ENCODE peak calls at places on chromosomes 5 and 9, in four cellular contexts. Q, Z, M and P are unnamed samples.
A peak's percentile ranks its signal among the peaks of the same experiment; 100 is the strongest.

GRCh38 chr5:122743231-122743630 is 31.6 kb upstream of the SNX2 start:
- DNase-seq in M (no peak), Z (no peak), Q (no peak), P (no peak)

GRCh38 chr5:142540774-142541466 is 145.0 kb downstream of the FGF1 start:
- DNase-seq in Z (no peak), M (no peak), Q (no peak), P (no peak)

GRCh38 chr9:116432051-116432450 is 255.1 kb upstream of the TRIM32 start:
- DNase-seq in M (no peak), Z (no peak), Q (no peak), P (no peak)

GRCh38 chr5:135373747-135374515 is 25.1 kb downstream of the MACROH2A1 start:
- DNase-seq in Z (peak; percentile 21), Q (no peak), M (no peak), P (no peak)

GRCh38 chr9:126796758-126797157 is 8.1 kb upstream of the ZBTB43 start:
- DNase-seq in M (no peak), Z (peak; percentile 17), Q (peak; percentile 17), P (no peak)

GRCh38 chr9:113446323-113446740 is 17.2 kb upstream of the RGS3 start:
- DNase-seq in Z (peak; percentile 47), Q (peak; percentile 31), M (peak; percentile 25), P (peak; percentile 52)

GRCh38 chr5:135645336-135645735 is 66.5 kb upstream of the CXCL14 start:
- DNase-seq in M (no peak), Z (no peak), Q (no peak), P (no peak)

GRCh38 chr5:150410524-150411244 is 2.0 kb downstream of the CD74 start:
- DNase-seq in Z (peak; percentile 59), M (peak; percentile 71), Q (no peak), P (peak; percentile 76)

GRCh38 chr9:76162109-76162730 is 232.0 kb downstream of the RFK start:
- DNase-seq in Z (no peak), M (no peak), Q (no peak), P (no peak)

GRCh38 chr5:177336603-177337494 is 14.6 kb downstream of the LMAN2 start:
- DNase-seq in M (no peak), Q (no peak), Z (no peak), P (no peak)

GRCh38 chr5:180910182-180910581 is 11.2 kb downstream of the BTNL8 start:
- DNase-seq in Z (no peak), Q (no peak), M (no peak), P (no peak)

GRCh38 chr5:135310328-135310989 is 88.6 kb downstream of the MACROH2A1 start:
- DNase-seq in Q (no peak), Z (no peak), M (no peak), P (no peak)

GRCh38 chr9:14674630-14675029 is 18.6 kb downstream of the ZDHHC21 start:
- DNase-seq in Q (no peak), M (no peak), Z (no peak), P (no peak)

GRCh38 chr5:1374680-1375055 is 29.8 kb upstream of the CLPTM1L start:
- DNase-seq in M (no peak), Z (no peak), Q (no peak), P (no peak)

GRCh38 chr9:108761530-108762347 is 94.0 kb downstream of the ACTL7B start:
- DNase-seq in Q (peak; percentile 81), Z (peak; percentile 47), M (no peak), P (peak; percentile 50)

GRCh38 chr5:126477681-126478117 is 54.5 kb downstream of the GRAMD2B start:
- DNase-seq in M (no peak), Q (no peak), Z (no peak), P (no peak)

GRCh38 chr5:108415726-108416125 is 33.8 kb upstream of the FBXL17 start:
- DNase-seq in Z (no peak), M (no peak), Q (no peak), P (no peak)

GRCh38 chr5:159817262-159818029 is 98.8 kb upstream of the ADRA1B start:
- DNase-seq in M (no peak), Z (no peak), Q (no peak), P (no peak)

GRCh38 chr5:151087475-151087874 is 6.6 kb upstream of the TNIP1 start:
- DNase-seq in Z (no peak), Q (no peak), M (no peak), P (no peak)

GRCh38 chr9:69391487-69391886 is 66.5 kb downstream of the ENTREP1 start:
- DNase-seq in M (no peak), Q (no peak), Z (no peak), P (no peak)

GRCh38 chr5:134989291-134989830 is 21.7 kb downstream of the CATSPER3 start:
- DNase-seq in M (no peak), Z (no peak), Q (no peak), P (no peak)

GRCh38 chr5:54254482-54255198 is 55.7 kb downstream of the ARL15 start:
- DNase-seq in M (no peak), Z (peak; percentile 6), Q (no peak), P (no peak)

GRCh38 chr5:161686149-161686548 is 628 bp downstream of the GABRA6 start:
- DNase-seq in Z (no peak), M (no peak), Q (no peak), P (no peak)

GRCh38 chr9:79664375-79664825 is 92.6 kb downstream of the TLE4 start:
- DNase-seq in Q (no peak), M (no peak), Z (no peak), P (no peak)

GRCh38 chr5:1471997-1472963 is 27.0 kb upstream of the SLC6A3 start:
- DNase-seq in Q (no peak), M (no peak), Z (no peak), P (no peak)

GRCh38 chr5:131396015-131396414 is 132.2 kb downstream of the CDC42SE2 start:
- DNase-seq in Q (no peak), M (no peak), Z (no peak), P (no peak)

GRCh38 chr9:97781902-97782301 is 71.1 kb upstream of the FOXE1 start:
- DNase-seq in Z (no peak), Q (no peak), M (no peak), P (no peak)

GRCh38 chr5:140551872-140552271 is 4.4 kb downstream of the EIF4EBP3 start:
- DNase-seq in Q (no peak), Z (no peak), M (no peak), P (no peak)

GRCh38 chr9:133048595-133048994 is 13.2 kb upstream of the CEL start:
- DNase-seq in M (no peak), Z (no peak), Q (peak; percentile 63), P (peak; percentile 35)

GRCh38 chr9:18163146-18163545 is 310.8 kb upstream of the ADAMTSL1 start:
- DNase-seq in Q (no peak), M (no peak), Z (no peak), P (no peak)

GRCh38 chr5:53902524-53902923 is 342.1 kb downstream of the NDUFS4 start:
- DNase-seq in Z (no peak), Q (no peak), M (no peak), P (no peak)

DNA sequence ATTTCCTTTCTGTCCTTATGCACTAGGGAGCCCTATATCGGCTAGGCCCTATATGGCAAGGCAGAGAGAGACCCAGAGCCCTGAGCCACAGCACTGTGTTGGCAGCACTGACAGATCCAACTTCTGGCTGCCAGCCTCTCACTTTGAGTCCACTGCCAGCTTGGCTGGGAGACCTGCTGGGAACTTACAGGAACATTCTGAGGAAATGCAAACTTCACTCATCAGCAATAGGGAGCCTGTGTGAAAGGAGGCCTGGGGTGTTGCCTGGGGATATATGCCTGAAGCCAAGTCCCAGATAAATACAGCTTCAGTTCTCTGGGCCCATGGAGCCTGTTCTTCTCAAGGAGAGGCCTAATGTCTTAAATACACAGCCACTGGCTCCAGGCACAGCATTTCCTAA is 78.0 kb downstream of the ADRB2 start:
- DNase-seq in Q (no peak), M (no peak), Z (no peak), P (no peak)
- TF ChIP-seq CHD4 in Q (no peak), M (no peak), Z (no peak), P (no peak)

GRCh38 chr9:37269221-37269620 is 148.8 kb downstream of the ZCCHC7 start:
- DNase-seq in Q (no peak), M (no peak), Z (no peak), P (no peak)
- TF ChIP-seq KDM1A in Q (no peak), M (no peak), Z (no peak), P (no peak)

GRCh38 chr5:111507276-111507675 is 5.1 kb downstream of the STARD4 start:
- DNase-seq in Z (no peak), Q (no peak), M (no peak), P (no peak)
- TF ChIP-seq CHD4 in Z (no peak), Q (no peak), M (no peak), P (no peak)

GRCh38 chr5:132747693-132748440 is 641 bp downstream of the CCNI2 start:
- DNase-seq in Q (no peak), M (no peak), Z (no peak), P (no peak)
- TF ChIP-seq KDM1A in Q (no peak), M (no peak), Z (no peak), P (no peak)

DNA sequence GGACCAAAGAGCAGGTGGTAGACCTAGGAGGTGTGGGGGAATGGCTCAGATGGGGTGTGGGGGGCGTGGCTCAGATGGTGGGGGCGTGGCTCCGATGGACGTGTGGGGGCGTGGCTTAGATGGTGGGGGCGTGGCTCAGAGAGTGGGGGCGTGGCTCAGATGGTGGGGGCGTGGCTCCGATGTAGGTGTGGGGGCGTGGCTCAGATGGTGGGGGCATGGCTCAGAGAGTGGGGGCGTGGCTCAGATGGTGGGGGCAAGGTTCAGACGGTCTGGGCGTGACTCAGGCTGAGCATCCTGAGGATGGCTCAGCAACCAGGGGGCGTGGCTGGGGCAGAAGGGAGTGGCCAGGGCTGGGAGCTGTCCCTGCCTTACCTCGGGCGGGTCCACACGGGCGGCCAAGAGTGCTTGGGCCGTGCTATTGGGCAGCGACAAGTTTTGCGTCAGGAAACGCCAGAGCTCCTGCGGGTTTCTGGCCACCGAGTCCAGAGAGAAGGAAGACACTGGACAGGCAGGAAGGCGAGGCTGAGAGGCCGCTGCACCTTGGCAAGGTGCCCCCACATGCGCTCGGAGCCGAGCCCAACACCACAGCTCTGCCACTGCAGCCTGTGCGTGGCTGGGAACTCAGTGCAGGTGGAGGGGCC is 5.9 kb downstream of the ABCA2 start:
- DNase-seq in Z (peak; percentile 88), Q (peak; percentile 94), M (no peak), P (peak; percentile 54)
- TF ChIP-seq CHD4 in Z (no peak), Q (no peak), M (no peak), P (no peak)

DNA sequence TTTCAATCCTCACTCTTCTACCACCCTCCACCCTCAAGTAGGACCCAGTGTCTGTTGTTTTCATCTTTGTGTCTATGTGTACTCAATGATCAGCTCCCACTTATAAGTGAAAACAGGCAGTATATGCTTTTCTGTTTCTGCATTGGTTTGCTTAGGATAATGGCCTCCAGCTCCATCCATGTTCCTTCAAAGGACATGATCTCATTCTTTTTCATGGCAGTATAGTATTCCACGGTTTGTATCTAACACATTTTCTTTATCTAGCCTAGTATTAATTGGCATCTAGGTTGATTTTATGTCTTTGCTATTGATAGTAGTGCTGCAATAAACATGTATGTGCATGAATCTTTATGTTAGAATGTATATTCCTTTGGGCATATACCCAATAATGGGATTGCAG is 259.8 kb upstream of the KIF2A start:
- DNase-seq in M (no peak), Z (no peak), Q (no peak), P (no peak)
- TF ChIP-seq KDM1A in M (no peak), Z (no peak), Q (no peak), P (no peak)